ENCODE peak calls at places on chromosomes 5 and 9, in nine cellular contexts. One of them, this sample, is unnamed.

GRCh38 chr9:94606641-94607339 is 13.2 kb upstream of the FBP2 start:
- DNase-seq in MM.1S: peak
- DNase-seq in sigmoid colon: no peak
- DNase-seq in CD8-positive, alpha-beta memory T cell: no peak
- DNase-seq in CD8-positive, alpha-beta T cell: no peak
- DNase-seq in cardiac fibroblast: no peak
- DNase-seq in kidney: no peak
- DNase-seq in mucosa of descending colon: peak
- DNase-seq in lower leg skin: no peak
- DNase-seq in this sample: no peak

GRCh38 chr5:79301046-79301712 is 65.2 kb downstream of the JMY start:
- DNase-seq in MM.1S: no peak
- DNase-seq in sigmoid colon: no peak
- DNase-seq in CD8-positive, alpha-beta memory T cell: no peak
- DNase-seq in CD8-positive, alpha-beta T cell: no peak
- DNase-seq in cardiac fibroblast: no peak
- DNase-seq in kidney: no peak
- DNase-seq in mucosa of descending colon: no peak
- DNase-seq in lower leg skin: no peak
- DNase-seq in this sample: no peak

GRCh38 chr9:113568481-113569321 is 105.2 kb downstream of the RGS3 start:
- DNase-seq in MM.1S: no peak
- DNase-seq in sigmoid colon: peak
- DNase-seq in CD8-positive, alpha-beta memory T cell: no peak
- DNase-seq in CD8-positive, alpha-beta T cell: no peak
- DNase-seq in cardiac fibroblast: no peak
- DNase-seq in kidney: no peak
- DNase-seq in mucosa of descending colon: no peak
- DNase-seq in lower leg skin: no peak
- DNase-seq in this sample: no peak

GRCh38 chr5:161765611-161766010 is 80.1 kb downstream of the GABRA6 start:
- DNase-seq in MM.1S: no peak
- DNase-seq in sigmoid colon: no peak
- DNase-seq in CD8-positive, alpha-beta memory T cell: no peak
- DNase-seq in CD8-positive, alpha-beta T cell: no peak
- DNase-seq in cardiac fibroblast: no peak
- DNase-seq in kidney: no peak
- DNase-seq in mucosa of descending colon: no peak
- DNase-seq in lower leg skin: no peak
- DNase-seq in this sample: no peak

GRCh38 chr5:43515678-43516048 is 715 bp upstream of the C5orf34 start:
- DNase-seq in MM.1S: no peak
- DNase-seq in sigmoid colon: no peak
- DNase-seq in CD8-positive, alpha-beta memory T cell: no peak
- DNase-seq in CD8-positive, alpha-beta T cell: no peak
- DNase-seq in cardiac fibroblast: no peak
- DNase-seq in kidney: no peak
- DNase-seq in mucosa of descending colon: peak
- DNase-seq in lower leg skin: no peak
- DNase-seq in this sample: no peak

GRCh38 chr5:179262126-179262920 is 82.9 kb downstream of the ADAMTS2 start:
- DNase-seq in MM.1S: no peak
- DNase-seq in sigmoid colon: peak
- DNase-seq in CD8-positive, alpha-beta memory T cell: no peak
- DNase-seq in CD8-positive, alpha-beta T cell: no peak
- DNase-seq in cardiac fibroblast: no peak
- DNase-seq in kidney: peak
- DNase-seq in mucosa of descending colon: no peak
- DNase-seq in lower leg skin: no peak
- DNase-seq in this sample: no peak

GRCh38 chr5:120808606-120809005 is 344.5 kb downstream of the PRR16 start:
- DNase-seq in MM.1S: no peak
- DNase-seq in sigmoid colon: no peak
- DNase-seq in CD8-positive, alpha-beta memory T cell: no peak
- DNase-seq in CD8-positive, alpha-beta T cell: no peak
- DNase-seq in cardiac fibroblast: no peak
- DNase-seq in kidney: no peak
- DNase-seq in mucosa of descending colon: no peak
- DNase-seq in lower leg skin: no peak
- DNase-seq in this sample: no peak

GRCh38 chr5:142151436-142152382 is 43.1 kb downstream of the NDFIP1 start:
- DNase-seq in MM.1S: peak
- DNase-seq in sigmoid colon: no peak
- DNase-seq in CD8-positive, alpha-beta memory T cell: peak
- DNase-seq in CD8-positive, alpha-beta T cell: peak
- DNase-seq in cardiac fibroblast: peak
- DNase-seq in kidney: no peak
- DNase-seq in mucosa of descending colon: peak
- DNase-seq in lower leg skin: peak
- DNase-seq in this sample: peak

GRCh38 chr5:179345179-179345428 is 157 bp downstream of the ADAMTS2 start:
- DNase-seq in MM.1S: no peak
- DNase-seq in sigmoid colon: no peak
- DNase-seq in CD8-positive, alpha-beta memory T cell: no peak
- DNase-seq in CD8-positive, alpha-beta T cell: no peak
- DNase-seq in cardiac fibroblast: no peak
- DNase-seq in kidney: no peak
- DNase-seq in mucosa of descending colon: no peak
- DNase-seq in lower leg skin: no peak
- DNase-seq in this sample: no peak

GRCh38 chr5:150213530-150213929 is 23.7 kb downstream of the SLC6A7 start:
- DNase-seq in MM.1S: no peak
- DNase-seq in sigmoid colon: no peak
- DNase-seq in CD8-positive, alpha-beta memory T cell: no peak
- DNase-seq in CD8-positive, alpha-beta T cell: no peak
- DNase-seq in cardiac fibroblast: peak
- DNase-seq in kidney: peak
- DNase-seq in mucosa of descending colon: no peak
- DNase-seq in lower leg skin: no peak
- DNase-seq in this sample: no peak

GRCh38 chr9:137984005-137984404 is 106.4 kb downstream of the CACNA1B start:
- DNase-seq in MM.1S: no peak
- DNase-seq in sigmoid colon: peak
- DNase-seq in CD8-positive, alpha-beta memory T cell: no peak
- DNase-seq in CD8-positive, alpha-beta T cell: no peak
- DNase-seq in cardiac fibroblast: no peak
- DNase-seq in kidney: no peak
- DNase-seq in mucosa of descending colon: no peak
- DNase-seq in lower leg skin: no peak
- DNase-seq in this sample: no peak

GRCh38 chr5:74094096-74094778 is 468.2 kb downstream of the ARHGEF28 start:
- DNase-seq in MM.1S: no peak
- DNase-seq in sigmoid colon: no peak
- DNase-seq in CD8-positive, alpha-beta memory T cell: no peak
- DNase-seq in CD8-positive, alpha-beta T cell: no peak
- DNase-seq in cardiac fibroblast: peak
- DNase-seq in kidney: no peak
- DNase-seq in mucosa of descending colon: no peak
- DNase-seq in lower leg skin: no peak
- DNase-seq in this sample: no peak

GRCh38 chr9:134688661-134689319 is 47.2 kb downstream of the COL5A1 start:
- DNase-seq in MM.1S: no peak
- DNase-seq in sigmoid colon: peak
- DNase-seq in CD8-positive, alpha-beta memory T cell: no peak
- DNase-seq in CD8-positive, alpha-beta T cell: no peak
- DNase-seq in cardiac fibroblast: no peak
- DNase-seq in kidney: peak
- DNase-seq in mucosa of descending colon: no peak
- DNase-seq in lower leg skin: no peak
- DNase-seq in this sample: no peak

GRCh38 chr9:121989010-121989409 is 104.1 kb downstream of the TTLL11 start:
- DNase-seq in MM.1S: no peak
- DNase-seq in sigmoid colon: no peak
- DNase-seq in CD8-positive, alpha-beta memory T cell: no peak
- DNase-seq in CD8-positive, alpha-beta T cell: no peak
- DNase-seq in cardiac fibroblast: peak
- DNase-seq in kidney: no peak
- DNase-seq in mucosa of descending colon: no peak
- DNase-seq in lower leg skin: no peak
- DNase-seq in this sample: no peak

GRCh38 chr9:120924698-120925534 is 1.7 kb downstream of the TRAF1 start:
- DNase-seq in MM.1S: no peak
- DNase-seq in sigmoid colon: peak
- DNase-seq in CD8-positive, alpha-beta memory T cell: no peak
- DNase-seq in CD8-positive, alpha-beta T cell: peak
- DNase-seq in cardiac fibroblast: no peak
- DNase-seq in kidney: no peak
- DNase-seq in mucosa of descending colon: no peak
- DNase-seq in lower leg skin: no peak
- DNase-seq in this sample: no peak

GRCh38 chr9:30478684-30479083 is 1905.8 kb upstream of the ACO1 start:
- DNase-seq in MM.1S: no peak
- DNase-seq in sigmoid colon: no peak
- DNase-seq in CD8-positive, alpha-beta memory T cell: no peak
- DNase-seq in CD8-positive, alpha-beta T cell: no peak
- DNase-seq in cardiac fibroblast: no peak
- DNase-seq in kidney: no peak
- DNase-seq in mucosa of descending colon: no peak
- DNase-seq in lower leg skin: no peak
- DNase-seq in this sample: no peak

GRCh38 chr9:101397746-101398334 is 578 bp downstream of the MRPL50 start:
- DNase-seq in MM.1S: no peak
- DNase-seq in sigmoid colon: no peak
- DNase-seq in CD8-positive, alpha-beta memory T cell: no peak
- DNase-seq in CD8-positive, alpha-beta T cell: peak
- DNase-seq in cardiac fibroblast: no peak
- DNase-seq in kidney: no peak
- DNase-seq in mucosa of descending colon: peak
- DNase-seq in lower leg skin: no peak
- DNase-seq in this sample: peak

GRCh38 chr5:31469886-31470285 is 62.0 kb downstream of the DROSHA start:
- DNase-seq in MM.1S: no peak
- DNase-seq in sigmoid colon: no peak
- DNase-seq in CD8-positive, alpha-beta memory T cell: no peak
- DNase-seq in CD8-positive, alpha-beta T cell: no peak
- DNase-seq in cardiac fibroblast: no peak
- DNase-seq in kidney: no peak
- DNase-seq in mucosa of descending colon: no peak
- DNase-seq in lower leg skin: no peak
- DNase-seq in this sample: no peak

GRCh38 chr5:150603491-150603890 is 37.0 kb upstream of the SYNPO start:
- DNase-seq in MM.1S: no peak
- DNase-seq in sigmoid colon: peak
- DNase-seq in CD8-positive, alpha-beta memory T cell: no peak
- DNase-seq in CD8-positive, alpha-beta T cell: no peak
- DNase-seq in cardiac fibroblast: no peak
- DNase-seq in kidney: peak
- DNase-seq in mucosa of descending colon: no peak
- DNase-seq in lower leg skin: no peak
- DNase-seq in this sample: no peak

DNA sequence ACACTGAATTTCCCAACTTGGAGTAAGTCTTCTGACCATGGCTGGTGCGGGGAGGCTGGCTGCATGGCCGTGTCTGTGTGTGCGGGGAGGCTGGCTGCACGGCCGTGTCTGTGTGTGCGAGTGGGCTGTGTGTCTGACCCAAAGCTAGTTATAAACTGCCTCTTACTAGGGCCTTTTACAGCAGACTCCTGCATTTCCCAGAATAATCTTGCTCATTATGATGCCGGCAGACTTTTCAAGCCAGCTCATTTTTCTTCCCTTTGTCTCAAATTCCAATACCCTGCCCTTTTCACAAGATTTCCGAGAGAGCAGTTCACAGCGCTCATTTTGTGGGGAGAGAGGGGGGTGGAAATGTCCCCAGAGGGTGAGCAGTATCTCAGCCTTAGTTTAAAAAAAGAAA is 470.7 kb upstream of the BRINP1 start:
- DNase-seq in MM.1S: no peak
- DNase-seq in sigmoid colon: no peak
- DNase-seq in CD8-positive, alpha-beta memory T cell: no peak
- DNase-seq in CD8-positive, alpha-beta T cell: no peak
- DNase-seq in cardiac fibroblast: no peak
- DNase-seq in kidney: peak
- DNase-seq in mucosa of descending colon: no peak
- DNase-seq in lower leg skin: no peak
- DNase-seq in this sample: no peak
- H3K4me3 ChIP-seq in MM.1S: no peak
- H3K4me3 ChIP-seq in sigmoid colon: no peak
- H3K4me3 ChIP-seq in CD8-positive, alpha-beta memory T cell: no peak
- H3K4me3 ChIP-seq in CD8-positive, alpha-beta T cell: no peak
- H3K4me3 ChIP-seq in cardiac fibroblast: no peak
- H3K4me3 ChIP-seq in kidney: no peak
- H3K4me3 ChIP-seq in mucosa of descending colon: no peak
- H3K4me3 ChIP-seq in lower leg skin: no peak
- H3K4me3 ChIP-seq in this sample: no peak

DNA sequence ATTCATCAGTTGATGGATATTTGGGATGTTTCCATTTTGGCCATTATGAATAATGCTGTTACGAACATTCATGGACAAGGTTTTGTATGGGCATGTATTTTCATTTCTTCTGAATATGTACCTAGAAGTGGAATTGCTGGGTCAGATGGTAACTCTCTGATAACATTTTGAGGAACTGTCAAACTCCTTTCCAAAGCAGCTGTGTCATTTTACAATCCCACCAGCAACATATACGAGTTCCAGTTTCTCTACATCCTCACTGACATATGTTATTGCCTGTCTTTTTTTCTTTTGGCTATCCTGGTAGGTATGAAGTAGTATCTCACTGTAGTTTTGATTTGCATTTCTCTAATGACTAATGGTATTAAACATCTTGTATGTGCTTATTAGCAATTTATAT is 86.7 kb downstream of the PRKACG start:
- DNase-seq in MM.1S: no peak
- DNase-seq in sigmoid colon: no peak
- DNase-seq in CD8-positive, alpha-beta memory T cell: no peak
- DNase-seq in CD8-positive, alpha-beta T cell: no peak
- DNase-seq in cardiac fibroblast: no peak
- DNase-seq in kidney: no peak
- DNase-seq in mucosa of descending colon: no peak
- DNase-seq in lower leg skin: no peak
- DNase-seq in this sample: no peak
- H3K4me3 ChIP-seq in MM.1S: no peak
- H3K4me3 ChIP-seq in sigmoid colon: no peak
- H3K4me3 ChIP-seq in CD8-positive, alpha-beta memory T cell: no peak
- H3K4me3 ChIP-seq in CD8-positive, alpha-beta T cell: no peak
- H3K4me3 ChIP-seq in cardiac fibroblast: no peak
- H3K4me3 ChIP-seq in kidney: no peak
- H3K4me3 ChIP-seq in mucosa of descending colon: no peak
- H3K4me3 ChIP-seq in lower leg skin: no peak
- H3K4me3 ChIP-seq in this sample: no peak

DNA sequence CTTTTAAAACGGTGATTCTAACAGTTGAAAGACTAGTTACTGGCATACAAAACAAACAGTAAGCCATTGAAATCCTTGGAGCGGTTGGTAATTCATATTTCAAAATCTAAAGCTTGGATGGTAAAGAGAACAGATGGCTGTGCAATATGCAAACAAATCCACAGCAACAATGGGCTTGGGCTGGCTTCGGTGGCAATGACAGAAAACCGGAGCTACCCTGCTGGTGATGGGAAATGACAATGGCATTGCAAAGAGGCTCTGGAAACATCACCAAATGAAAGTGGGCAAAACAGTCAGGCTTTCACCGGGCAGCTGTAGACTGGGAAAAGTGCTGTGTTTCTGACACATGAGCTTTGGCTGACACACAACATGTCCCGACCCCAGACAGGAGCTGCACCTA is 42.2 kb downstream of the MED27 start:
- DNase-seq in MM.1S: no peak
- DNase-seq in sigmoid colon: no peak
- DNase-seq in CD8-positive, alpha-beta memory T cell: no peak
- DNase-seq in CD8-positive, alpha-beta T cell: no peak
- DNase-seq in cardiac fibroblast: no peak
- DNase-seq in kidney: no peak
- DNase-seq in mucosa of descending colon: no peak
- DNase-seq in lower leg skin: no peak
- DNase-seq in this sample: no peak
- H3K4me3 ChIP-seq in MM.1S: no peak
- H3K4me3 ChIP-seq in sigmoid colon: no peak
- H3K4me3 ChIP-seq in CD8-positive, alpha-beta memory T cell: no peak
- H3K4me3 ChIP-seq in CD8-positive, alpha-beta T cell: no peak
- H3K4me3 ChIP-seq in cardiac fibroblast: no peak
- H3K4me3 ChIP-seq in kidney: no peak
- H3K4me3 ChIP-seq in mucosa of descending colon: no peak
- H3K4me3 ChIP-seq in lower leg skin: no peak
- H3K4me3 ChIP-seq in this sample: no peak

GRCh38 chr9:73347123-73347522 is 195.5 kb downstream of the ANXA1 start:
- DNase-seq in MM.1S: no peak
- DNase-seq in sigmoid colon: no peak
- DNase-seq in CD8-positive, alpha-beta memory T cell: no peak
- DNase-seq in CD8-positive, alpha-beta T cell: no peak
- DNase-seq in cardiac fibroblast: no peak
- DNase-seq in kidney: no peak
- DNase-seq in mucosa of descending colon: no peak
- DNase-seq in lower leg skin: no peak
- DNase-seq in this sample: no peak
- H3K4me3 ChIP-seq in MM.1S: no peak
- H3K4me3 ChIP-seq in sigmoid colon: no peak
- H3K4me3 ChIP-seq in CD8-positive, alpha-beta memory T cell: no peak
- H3K4me3 ChIP-seq in CD8-positive, alpha-beta T cell: no peak
- H3K4me3 ChIP-seq in cardiac fibroblast: no peak
- H3K4me3 ChIP-seq in kidney: no peak
- H3K4me3 ChIP-seq in mucosa of descending colon: no peak
- H3K4me3 ChIP-seq in lower leg skin: no peak
- H3K4me3 ChIP-seq in this sample: no peak